ENCODE peak calls at places on chromosome 1, in seven cellular contexts. D is mammary epithelial cell, N is GM23338, M is neural progenitor cell, F is K562, T is HepG2, C is PC-3. J is an unnamed sample.

GRCh38 chr1:60280256-60280655 is 206.7 kb upstream of the C1orf87 start:
- DNase-seq in D (no peak), N (no peak), M (no peak), F (no peak), T (no peak), C (no peak), J (no peak)

GRCh38 chr1:29121951-29122661 is 1.6 kb downstream of the TMEM200B start:
- DNase-seq in D (no peak), N (peak), M (peak), F (no peak), T (no peak), C (peak), J (no peak)

GRCh38 chr1:244858357-244858756 is 6.0 kb downstream of the HNRNPU start:
- DNase-seq in D (no peak), N (no peak), M (no peak), F (no peak), T (no peak), C (no peak), J (no peak)

GRCh38 chr1:119419109-119419508 is 4.2 kb downstream of the HSD3B2 start:
- DNase-seq in D (no peak), N (no peak), M (no peak), F (no peak), T (no peak), C (no peak), J (no peak)

GRCh38 chr1:34781844-34782391 is 904 bp downstream of the GJB3 start:
- DNase-seq in D (peak), N (peak), M (no peak), F (no peak), T (no peak), C (peak), J (no peak)

GRCh38 chr1:169711469-169712308 is at the start of gene SELL:
- DNase-seq in D (peak), N (peak), M (peak), F (peak), T (peak), C (peak), J (peak)

GRCh38 chr1:183670169-183670568 is 17.1 kb upstream of the APOBEC4 start:
- DNase-seq in D (no peak), N (no peak), M (no peak), F (no peak), T (no peak), C (peak), J (no peak)

GRCh38 chr1:44609768-44610526 is 64.3 kb downstream of the TMEM53 start:
- DNase-seq in D (no peak), N (peak), M (no peak), F (peak), T (no peak), C (no peak), J (no peak)

GRCh38 chr1:206885341-206886060 is 11.7 kb upstream of the IL24 start:
- DNase-seq in D (peak), N (no peak), M (no peak), F (no peak), T (no peak), C (no peak), J (no peak)

GRCh38 chr1:156920233-156921052 is at the start of gene LRRC71:
- DNase-seq in D (peak), N (peak), M (peak), F (peak), T (peak), C (peak), J (no peak)

GRCh38 chr1:228148196-228148861 is 1.4 kb upstream of the GJC2 start:
- DNase-seq in D (no peak), N (no peak), M (no peak), F (no peak), T (no peak), C (no peak), J (no peak)

GRCh38 chr1:99481391-99481996 is 164.4 kb upstream of the PALMD start:
- DNase-seq in D (peak), N (peak), M (peak), F (peak), T (peak), C (peak), J (peak)

GRCh38 chr1:160208179-160209040 is 3.2 kb downstream of the PEA15 start:
- DNase-seq in D (no peak), N (no peak), M (no peak), F (no peak), T (no peak), C (no peak), J (no peak)

GRCh38 chr1:201004732-201005131 is 18.8 kb downstream of the KIF21B start:
- DNase-seq in D (no peak), N (no peak), M (no peak), F (no peak), T (no peak), C (peak), J (no peak)

GRCh38 chr1:59514061-59514909 is 217.4 kb downstream of the FGGY start:
- DNase-seq in D (no peak), N (no peak), M (no peak), F (no peak), T (peak), C (no peak), J (no peak)

GRCh38 chr1:11784256-11784992 is 21.3 kb downstream of the MTHFR start:
- DNase-seq in D (no peak), N (no peak), M (peak), F (no peak), T (no peak), C (no peak), J (no peak)

GRCh38 chr1:179955318-179955638 is 668 bp downstream of the CEP350 start:
- DNase-seq in D (peak), N (no peak), M (no peak), F (no peak), T (no peak), C (no peak), J (no peak)

GRCh38 chr1:40232444-40232843 is 15.3 kb upstream of the TMCO2 start:
- DNase-seq in D (no peak), N (no peak), M (no peak), F (no peak), T (no peak), C (no peak), J (peak)

GRCh38 chr1:202084791-202085681 is 37.7 kb upstream of the GPR37L1 start:
- DNase-seq in D (peak), N (peak), M (peak), F (peak), T (peak), C (peak), J (no peak)

GRCh38 chr1:95451054-95451453 is 217.0 kb downstream of the RWDD3 start:
- DNase-seq in D (peak), N (peak), M (peak), F (no peak), T (peak), C (peak), J (no peak)

GRCh38 chr1:214012418-214012817 is 24.6 kb downstream of the PROX1 start:
- DNase-seq in D (peak), N (no peak), M (no peak), F (no peak), T (no peak), C (peak), J (no peak)

GRCh38 chr1:66436378-66437135 is 97.4 kb upstream of the SGIP1 start:
- DNase-seq in D (peak), N (peak), M (no peak), F (no peak), T (no peak), C (peak), J (no peak)

GRCh38 chr1:93338426-93338825 is 7.3 kb upstream of the DR1 start:
- DNase-seq in D (peak), N (no peak), M (no peak), F (no peak), T (no peak), C (peak), J (no peak)

GRCh38 chr1:50970927-50971582 is 1.0 kb downstream of the CDKN2C start:
- DNase-seq in D (peak), N (no peak), M (no peak), F (no peak), T (no peak), C (peak), J (peak)

GRCh38 chr1:50971748-50972305 is 1.8 kb downstream of the CDKN2C start:
- DNase-seq in D (peak), N (no peak), M (no peak), F (no peak), T (no peak), C (peak), J (no peak)

GRCh38 chr1:50973875-50974617 is 4.0 kb downstream of the CDKN2C start:
- DNase-seq in D (no peak), N (peak), M (peak), F (peak), T (no peak), C (peak), J (peak)

GRCh38 chr1:50973255-50973654 is 3.2 kb downstream of the CDKN2C start:
- DNase-seq in D (no peak), N (no peak), M (no peak), F (no peak), T (no peak), C (no peak), J (no peak)

GRCh38 chr1:50972766-50973165 is 2.7 kb downstream of the CDKN2C start:
- DNase-seq in D (peak), N (no peak), M (no peak), F (no peak), T (no peak), C (no peak), J (no peak)
- H3K27ac ChIP-seq in D (no peak), N (no peak), M (no peak), F (peak), T (no peak), C (peak), J (peak)

DNA sequence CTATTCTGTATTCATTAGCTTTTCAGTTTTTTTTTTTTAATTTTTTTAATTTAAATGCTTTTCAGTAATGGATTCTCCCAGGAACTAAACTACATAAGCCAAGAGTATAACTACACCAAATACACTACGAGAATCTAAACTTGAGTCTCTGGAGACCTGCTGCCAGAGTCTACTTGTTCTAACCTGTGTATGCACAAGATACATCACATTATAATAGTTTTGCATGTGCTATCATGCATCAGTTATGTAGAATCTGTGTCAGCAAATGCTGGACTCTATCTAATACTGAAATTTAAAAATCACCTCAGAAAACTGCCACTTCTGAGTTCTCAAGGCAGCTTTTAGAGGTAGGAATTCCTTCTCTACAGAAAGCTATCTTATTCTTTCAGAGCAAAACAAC is 146.3 kb upstream of the GREM2 start:
- DNase-seq in D (no peak), N (no peak), M (no peak), F (no peak), T (no peak), C (no peak), J (no peak)
- H2AFZ ChIP-seq in D (no peak), N (no peak), M (peak), F (no peak), T (no peak), C (peak), J (no peak)

GRCh38 chr1:111204211-111204883 is 3.9 kb upstream of the DENND2D start:
- DNase-seq in D (no peak), N (no peak), M (no peak), F (no peak), T (no peak), C (no peak), J (peak)
- TF ChIP-seq EZH2 in D (no peak), N (no peak), M (no peak), F (no peak), T (no peak), C (no peak), J (no peak)

DNA sequence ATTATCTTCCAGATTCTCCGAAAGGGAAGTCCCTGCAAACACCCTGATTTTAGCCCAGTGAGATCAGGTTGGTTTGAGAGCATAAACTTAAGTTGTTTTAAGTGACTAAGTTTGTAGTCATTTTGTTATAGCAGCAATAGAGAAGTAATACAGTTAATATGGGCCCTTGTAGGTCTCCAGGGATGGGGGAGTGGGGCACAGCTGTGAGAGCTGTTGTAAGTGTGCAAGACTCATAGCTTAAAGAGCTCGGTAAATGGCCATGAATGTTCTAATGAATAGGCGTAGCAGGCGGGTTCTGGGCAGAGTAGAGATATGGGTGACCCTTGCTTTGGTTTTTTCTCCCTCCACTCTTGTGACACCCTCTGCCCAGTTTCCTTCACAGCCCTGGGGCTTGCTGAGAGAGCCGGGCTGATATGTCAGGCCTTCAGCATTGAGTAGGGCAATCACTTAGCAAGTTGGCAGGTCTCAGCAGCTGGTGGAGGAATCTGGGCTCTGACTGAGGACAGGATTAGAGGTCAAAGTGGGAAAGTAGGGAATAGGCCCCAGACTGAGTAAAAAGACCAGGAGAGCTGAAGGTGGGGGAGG is 16.0 kb upstream of the ID3 start:
- DNase-seq in D (no peak), N (no peak), M (no peak), F (no peak), T (no peak), C (no peak), J (no peak)
- H3K27ac ChIP-seq in D (no peak), N (no peak), M (no peak), F (no peak), T (no peak), C (no peak), J (no peak)

J was measured in DND-41.